ENCODE peak calls at places on chromosomes 16 and 17, in four cellular contexts. X is posterior cingulate gyrus, Q is ovary, W is GM20000. T is an unnamed sample.

GRCh38 chr17:57519199-57519598 is 225.9 kb downstream of the CCDC182 start:
- DNase-seq in Q (no peak), W (no peak), X (no peak), T (no peak)

GRCh38 chr16:17343028-17343427 is 127.7 kb downstream of the XYLT1 start:
- DNase-seq in W (peak; percentile 40), Q (no peak), X (no peak), T (no peak)

GRCh38 chr17:4420692-4421131 is 13.0 kb upstream of the SPNS3 start:
- DNase-seq in Q (peak; percentile 64), X (peak; percentile 71), W (peak; percentile 81), T (no peak)

GRCh38 chr16:85047867-85048455 is 20.4 kb downstream of the KIAA0513 start:
- DNase-seq in X (no peak), Q (no peak), W (no peak), T (no peak)

GRCh38 chr17:75084039-75084660 is 3.6 kb upstream of the SLC16A5 start:
- DNase-seq in Q (no peak), X (no peak), W (no peak), T (no peak)

GRCh38 chr16:47035436-47035835 is 62.0 kb upstream of the DNAJA2 start:
- DNase-seq in W (no peak), X (no peak), Q (no peak), T (no peak)

GRCh38 chr16:10521681-10522274 is 58.6 kb downstream of the EMP2 start:
- DNase-seq in W (peak; percentile 63), Q (peak; percentile 74), X (peak; percentile 34), T (no peak)

GRCh38 chr16:27786221-27786848 is 236.4 kb downstream of the KATNIP start:
- DNase-seq in X (no peak), Q (no peak), W (no peak), T (no peak)

GRCh38 chr16:66248096-66248495 is 118.4 kb upstream of the CDH5 start:
- DNase-seq in Q (peak; percentile 87), W (no peak), X (peak; percentile 25), T (no peak)

GRCh38 chr17:50117202-50118040 is 12.5 kb downstream of the SAMD14 start:
- DNase-seq in Q (peak; percentile 67), X (no peak), W (peak; percentile 82), T (peak; percentile 38)

GRCh38 chr16:88743693-88744519 is 37.6 kb downstream of the CTU2 start:
- DNase-seq in X (peak; percentile 80), Q (peak; percentile 81), W (peak; percentile 85), T (peak; percentile 69)

GRCh38 chr16:28187595-28188004 is 24.2 kb downstream of the XPO6 start:
- DNase-seq in Q (no peak), W (peak; percentile 53), X (no peak), T (no peak)

GRCh38 chr17:57552114-57552601 is 192.9 kb downstream of the CCDC182 start:
- DNase-seq in W (peak; percentile 73), X (peak; percentile 49), Q (peak; percentile 65), T (no peak)